ENCODE peak calls at places on chromosomes 6 and 20, in four cellular contexts. M is adrenal gland, J is esophagus squamous epithelium, K is GM23338. E is an unnamed sample. For H3K4me1, the result is how much of the 10 kb centered on the place peaks cover.

GRCh38 chr20:61355585-61355984 is 103.5 kb downstream of the CDH4 start:
- DNase-seq in M (no peak), K (no peak), J (no peak), E (no peak)

GRCh38 chr6:14310955-14311354 is 193.4 kb downstream of the CD83 start:
- DNase-seq in K (no peak), J (no peak), M (no peak), E (no peak)

GRCh38 chr20:62666736-62667529 is 24.6 kb downstream of the SLCO4A1 start:
- DNase-seq in K (no peak), J (no peak), M (peak), E (no peak)

GRCh38 chr20:571754-572331 is 28.3 kb upstream of the CSNK2A1 start:
- DNase-seq in J (no peak), M (peak), K (peak), E (no peak)

GRCh38 chr20:46144626-46145025 is 26.5 kb downstream of the CD40 start:
- DNase-seq in J (no peak), M (no peak), K (no peak), E (no peak)

GRCh38 chr6:104929348-104929747 is 27.6 kb upstream of the LIN28B start:
- DNase-seq in J (no peak), M (no peak), K (no peak), E (no peak)

GRCh38 chr20:57451356-57451755 is 60.2 kb downstream of the RBM38 start:
- DNase-seq in M (no peak), J (no peak), K (no peak), E (no peak)

GRCh38 chr6:144252289-144252688 is 32.8 kb upstream of the UTRN start:
- DNase-seq in M (no peak), K (no peak), J (no peak), E (no peak)

GRCh38 chr6:11258260-11259237 is 26.1 kb upstream of the NEDD9 start:
- DNase-seq in M (no peak), K (no peak), J (no peak), E (peak)

GRCh38 chr20:62427172-62428007 is at the start of gene RBBP8NL:
- DNase-seq in J (no peak), M (no peak), K (peak), E (no peak)

GRCh38 chr6:5401845-5402738 is 140.8 kb downstream of the FARS2 start:
- DNase-seq in J (no peak), K (peak), M (no peak), E (peak)

GRCh38 chr20:37346232-37346525 is 239 bp downstream of the SRC start:
- DNase-seq in K (no peak), J (no peak), M (no peak), E (no peak)
- H3K27ac ChIP-seq in K (no peak), J (peak), M (peak), E (no peak)

GRCh38 chr20:16528078-16528477 is 45.2 kb downstream of the KIF16B start:
- DNase-seq in K (no peak), J (no peak), M (peak), E (no peak)
- H3K4me3 ChIP-seq in K (no peak), J (no peak), M (no peak), E (no peak)

GRCh38 chr20:8187740-8188139 is 55.7 kb downstream of the PLCB1 start:
- DNase-seq in J (no peak), K (no peak), M (no peak), E (no peak)
- H3K4me1 ChIP-seq in J (under half), K (under half), M (under half), E (under half)

GRCh38 chr6:75930954-75931689 is 141.3 kb downstream of the IMPG1 start:
- DNase-seq in M (no peak), J (no peak), K (no peak), E (no peak)

GRCh38 chr6:75934643-75935472 is 137.6 kb downstream of the IMPG1 start:
- DNase-seq in K (peak), J (no peak), M (peak), E (no peak)

GRCh38 chr6:75933387-75933975 is 139.0 kb downstream of the IMPG1 start:
- DNase-seq in M (no peak), J (no peak), K (no peak), E (no peak)

GRCh38 chr6:75935473-75935793 is 137.0 kb downstream of the IMPG1 start:
- DNase-seq in K (peak), J (no peak), M (no peak), E (no peak)

GRCh38 chr6:75932067-75932466 is 140.4 kb downstream of the IMPG1 start:
- DNase-seq in J (no peak), K (peak), M (no peak), E (no peak)
- H3K27ac ChIP-seq in J (no peak), K (no peak), M (no peak), E (no peak)

GRCh38 chr20:49978685-49979029 is 4.1 kb upstream of the SNAI1 start:
- DNase-seq in M (no peak), J (no peak), K (no peak), E (no peak)
- H3K4me3 ChIP-seq in M (no peak), J (no peak), K (peak), E (no peak)

DNA sequence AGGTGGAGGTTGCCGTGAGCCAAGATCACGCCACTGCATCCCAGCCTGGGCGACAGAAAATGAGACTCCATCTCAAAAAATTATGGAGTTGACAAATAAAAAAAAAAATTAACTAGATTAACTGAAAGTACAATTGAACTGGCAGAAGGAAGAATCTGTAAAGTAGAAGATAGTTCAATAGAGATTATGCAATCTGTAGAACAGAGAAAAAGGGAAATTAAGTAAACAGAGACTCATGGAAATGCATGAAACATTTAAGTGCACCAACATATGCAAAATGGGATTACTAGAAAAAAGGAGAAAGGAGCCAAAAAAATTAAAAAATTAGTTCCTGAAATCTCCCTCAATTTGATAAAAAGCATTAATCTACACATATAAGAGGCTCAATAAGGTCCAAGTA is 188.8 kb upstream of the KHDRBS2 start:
- DNase-seq in J (no peak), M (no peak), K (no peak), E (no peak)
- H3K4me1 ChIP-seq in J (under half), M (under half), K (under half), E (under half)

GRCh38 chr20:59151820-59152219 is 11.8 kb upstream of the ZNF831 start:
- DNase-seq in J (no peak), M (no peak), K (no peak), E (peak)

GRCh38 chr20:59152559-59153354 is 10.9 kb upstream of the ZNF831 start:
- DNase-seq in M (no peak), J (no peak), K (no peak), E (no peak)

GRCh38 chr20:59153832-59154231 is 9.8 kb upstream of the ZNF831 start:
- DNase-seq in M (no peak), K (no peak), J (no peak), E (no peak)

GRCh38 chr20:59154317-59155013 is 9.2 kb upstream of the ZNF831 start:
- DNase-seq in J (no peak), K (no peak), M (no peak), E (no peak)

DNA sequence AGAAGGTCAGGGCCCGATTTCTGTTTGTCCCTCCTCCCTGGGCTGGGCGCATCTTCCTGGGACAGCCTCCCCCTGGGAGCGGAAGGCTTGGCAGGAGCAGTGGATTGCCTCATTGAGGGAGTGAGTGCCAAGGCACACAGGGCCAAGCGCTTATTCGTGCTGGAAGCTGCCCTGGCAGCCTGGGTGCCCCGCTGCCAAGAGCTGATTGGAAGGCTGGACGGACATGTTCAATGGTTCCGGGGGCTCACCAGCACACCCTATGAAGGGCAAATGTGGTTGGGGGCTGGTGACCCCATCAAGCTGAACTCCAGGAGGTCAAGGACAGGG is 10.3 kb upstream of the ZNF831 start:
- DNase-seq in M (peak), J (no peak), K (no peak), E (no peak)
- H3K27ac ChIP-seq in M (no peak), J (no peak), K (no peak), E (peak)

DNA sequence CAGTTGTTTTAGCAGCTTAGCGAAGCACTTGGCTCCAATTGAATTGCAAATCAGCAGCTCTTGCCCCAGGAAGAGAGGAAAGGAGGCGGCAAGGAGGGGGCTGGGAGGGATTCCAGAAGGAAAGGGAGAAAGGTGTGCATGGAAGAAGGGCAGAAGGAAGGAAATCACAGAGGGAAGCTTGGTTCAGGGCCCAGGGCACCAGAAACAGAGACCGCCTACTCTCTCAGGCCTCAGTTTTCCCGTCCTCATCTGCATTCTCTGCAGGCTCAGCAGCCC is 13.9 kb downstream of the GRM4 start:
- DNase-seq in J (no peak), K (peak), M (no peak), E (no peak)
- H3K4me3 ChIP-seq in J (no peak), K (peak), M (no peak), E (no peak)

GRCh38 chr20:32287231-32287638 is 9.8 kb downstream of the KIF3B start:
- DNase-seq in K (no peak), J (no peak), M (no peak), E (no peak)
- H3K4me1 ChIP-seq in K (under half), J (under half), M (under half), E (under half)

GRCh38 chr20:48738399-48739304 is 89.1 kb downstream of the PREX1 start:
- DNase-seq in M (no peak), K (no peak), J (no peak), E (no peak)
- H3K27ac ChIP-seq in M (no peak), K (no peak), J (no peak), E (peak)

E was measured in CD4-positive, CD25-positive, alpha-beta regulatory T cell.